ENCODE peak calls at places on chromosomes 5 and 9, in five cellular contexts. One of them, this sample, is unnamed.

GRCh38 chr5:192970-193831 is 1.9 kb downstream of the LRRC14B start:
- DNase-seq in HuH-7.5: no peak
- DNase-seq in nucleus accumbens: no peak
- DNase-seq in activated CD4-positive, alpha-beta T cell treated with anti-CD3 and anti-CD28 coated beads, Interleukin-2, amount 50 U/mL, for 1 hour: no peak
- DNase-seq in smooth muscle cell of the brain vasculature: no peak
- DNase-seq in this sample: no peak

GRCh38 chr9:136297766-136298735 is 5.8 kb downstream of the CCDC187 start:
- DNase-seq in HuH-7.5: no peak
- DNase-seq in nucleus accumbens: no peak
- DNase-seq in activated CD4-positive, alpha-beta T cell treated with anti-CD3 and anti-CD28 coated beads, Interleukin-2, amount 50 U/mL, for 1 hour: no peak
- DNase-seq in smooth muscle cell of the brain vasculature: no peak
- DNase-seq in this sample: no peak

GRCh38 chr5:127892467-127893207 is 189.4 kb downstream of the CCDC192 start:
- DNase-seq in HuH-7.5: no peak
- DNase-seq in nucleus accumbens: no peak
- DNase-seq in activated CD4-positive, alpha-beta T cell treated with anti-CD3 and anti-CD28 coated beads, Interleukin-2, amount 50 U/mL, for 1 hour: no peak
- DNase-seq in smooth muscle cell of the brain vasculature: no peak
- DNase-seq in this sample: no peak

GRCh38 chr5:132344775-132345514 is 24.6 kb upstream of the SLC22A5 start:
- DNase-seq in HuH-7.5: no peak
- DNase-seq in nucleus accumbens: no peak
- DNase-seq in activated CD4-positive, alpha-beta T cell treated with anti-CD3 and anti-CD28 coated beads, Interleukin-2, amount 50 U/mL, for 1 hour: no peak
- DNase-seq in smooth muscle cell of the brain vasculature: no peak
- DNase-seq in this sample: no peak

GRCh38 chr5:98109561-98110006 is 663.9 kb upstream of the RGMB start:
- DNase-seq in HuH-7.5: no peak
- DNase-seq in nucleus accumbens: no peak
- DNase-seq in activated CD4-positive, alpha-beta T cell treated with anti-CD3 and anti-CD28 coated beads, Interleukin-2, amount 50 U/mL, for 1 hour: no peak
- DNase-seq in smooth muscle cell of the brain vasculature: no peak
- DNase-seq in this sample: no peak

GRCh38 chr5:178364326-178364675 is 131.7 kb upstream of the PHYKPL start:
- DNase-seq in HuH-7.5: no peak
- DNase-seq in nucleus accumbens: no peak
- DNase-seq in activated CD4-positive, alpha-beta T cell treated with anti-CD3 and anti-CD28 coated beads, Interleukin-2, amount 50 U/mL, for 1 hour: no peak
- DNase-seq in smooth muscle cell of the brain vasculature: no peak
- DNase-seq in this sample: no peak

GRCh38 chr9:13628526-13628925 is 349.0 kb upstream of the MPDZ start:
- DNase-seq in HuH-7.5: no peak
- DNase-seq in nucleus accumbens: no peak
- DNase-seq in activated CD4-positive, alpha-beta T cell treated with anti-CD3 and anti-CD28 coated beads, Interleukin-2, amount 50 U/mL, for 1 hour: no peak
- DNase-seq in smooth muscle cell of the brain vasculature: no peak
- DNase-seq in this sample: no peak

GRCh38 chr5:96808541-96808828 is 740 bp upstream of the ERAP1 start:
- DNase-seq in HuH-7.5: no peak
- DNase-seq in nucleus accumbens: no peak
- DNase-seq in activated CD4-positive, alpha-beta T cell treated with anti-CD3 and anti-CD28 coated beads, Interleukin-2, amount 50 U/mL, for 1 hour: no peak
- DNase-seq in smooth muscle cell of the brain vasculature: no peak
- DNase-seq in this sample: no peak

GRCh38 chr5:142748568-142749249 is 21.5 kb upstream of the ARHGAP26 start:
- DNase-seq in HuH-7.5: no peak
- DNase-seq in nucleus accumbens: no peak
- DNase-seq in activated CD4-positive, alpha-beta T cell treated with anti-CD3 and anti-CD28 coated beads, Interleukin-2, amount 50 U/mL, for 1 hour: peak
- DNase-seq in smooth muscle cell of the brain vasculature: no peak
- DNase-seq in this sample: no peak

GRCh38 chr9:81759680-81760215 is 70.4 kb upstream of the TLE1 start:
- DNase-seq in HuH-7.5: no peak
- DNase-seq in nucleus accumbens: no peak
- DNase-seq in activated CD4-positive, alpha-beta T cell treated with anti-CD3 and anti-CD28 coated beads, Interleukin-2, amount 50 U/mL, for 1 hour: no peak
- DNase-seq in smooth muscle cell of the brain vasculature: peak
- DNase-seq in this sample: no peak

GRCh38 chr5:93579561-93580386 is 1.2 kb downstream of the NR2F1-AS1 start:
- DNase-seq in HuH-7.5: peak
- DNase-seq in nucleus accumbens: no peak
- DNase-seq in activated CD4-positive, alpha-beta T cell treated with anti-CD3 and anti-CD28 coated beads, Interleukin-2, amount 50 U/mL, for 1 hour: no peak
- DNase-seq in smooth muscle cell of the brain vasculature: peak
- DNase-seq in this sample: no peak

GRCh38 chr9:91905958-91906585 is 44.0 kb downstream of the ROR2 start:
- DNase-seq in HuH-7.5: no peak
- DNase-seq in nucleus accumbens: no peak
- DNase-seq in activated CD4-positive, alpha-beta T cell treated with anti-CD3 and anti-CD28 coated beads, Interleukin-2, amount 50 U/mL, for 1 hour: peak
- DNase-seq in smooth muscle cell of the brain vasculature: no peak
- DNase-seq in this sample: no peak

GRCh38 chr5:11928909-11929308 is 24.7 kb upstream of the CTNND2 start:
- DNase-seq in HuH-7.5: no peak
- DNase-seq in nucleus accumbens: no peak
- DNase-seq in activated CD4-positive, alpha-beta T cell treated with anti-CD3 and anti-CD28 coated beads, Interleukin-2, amount 50 U/mL, for 1 hour: no peak
- DNase-seq in smooth muscle cell of the brain vasculature: no peak
- DNase-seq in this sample: no peak

GRCh38 chr9:94802795-94803194 is 76.3 kb downstream of the AOPEP start:
- DNase-seq in HuH-7.5: no peak
- DNase-seq in nucleus accumbens: no peak
- DNase-seq in activated CD4-positive, alpha-beta T cell treated with anti-CD3 and anti-CD28 coated beads, Interleukin-2, amount 50 U/mL, for 1 hour: no peak
- DNase-seq in smooth muscle cell of the brain vasculature: no peak
- DNase-seq in this sample: no peak

GRCh38 chr9:127608104-127608966 is 3.7 kb upstream of the STXBP1 start:
- DNase-seq in HuH-7.5: peak
- DNase-seq in nucleus accumbens: peak
- DNase-seq in activated CD4-positive, alpha-beta T cell treated with anti-CD3 and anti-CD28 coated beads, Interleukin-2, amount 50 U/mL, for 1 hour: peak
- DNase-seq in smooth muscle cell of the brain vasculature: no peak
- DNase-seq in this sample: peak

GRCh38 chr9:115883467-115884329 is 269.9 kb upstream of the PAPPA start:
- DNase-seq in HuH-7.5: peak
- DNase-seq in nucleus accumbens: no peak
- DNase-seq in activated CD4-positive, alpha-beta T cell treated with anti-CD3 and anti-CD28 coated beads, Interleukin-2, amount 50 U/mL, for 1 hour: no peak
- DNase-seq in smooth muscle cell of the brain vasculature: no peak
- DNase-seq in this sample: no peak

GRCh38 chr5:76521240-76521758 is 101.9 kb downstream of the F2RL2 start:
- DNase-seq in HuH-7.5: no peak
- DNase-seq in nucleus accumbens: no peak
- DNase-seq in activated CD4-positive, alpha-beta T cell treated with anti-CD3 and anti-CD28 coated beads, Interleukin-2, amount 50 U/mL, for 1 hour: no peak
- DNase-seq in smooth muscle cell of the brain vasculature: no peak
- DNase-seq in this sample: no peak

GRCh38 chr9:107707915-107708441 is 218.4 kb upstream of the KLF4 start:
- DNase-seq in HuH-7.5: no peak
- DNase-seq in nucleus accumbens: no peak
- DNase-seq in activated CD4-positive, alpha-beta T cell treated with anti-CD3 and anti-CD28 coated beads, Interleukin-2, amount 50 U/mL, for 1 hour: no peak
- DNase-seq in smooth muscle cell of the brain vasculature: no peak
- DNase-seq in this sample: no peak

GRCh38 chr5:155697236-155697635 is 629.7 kb upstream of the SGCD start:
- DNase-seq in HuH-7.5: no peak
- DNase-seq in nucleus accumbens: no peak
- DNase-seq in activated CD4-positive, alpha-beta T cell treated with anti-CD3 and anti-CD28 coated beads, Interleukin-2, amount 50 U/mL, for 1 hour: no peak
- DNase-seq in smooth muscle cell of the brain vasculature: no peak
- DNase-seq in this sample: no peak

GRCh38 chr9:104858271-104858670 is 69.7 kb downstream of the ABCA1 start:
- DNase-seq in HuH-7.5: no peak
- DNase-seq in nucleus accumbens: no peak
- DNase-seq in activated CD4-positive, alpha-beta T cell treated with anti-CD3 and anti-CD28 coated beads, Interleukin-2, amount 50 U/mL, for 1 hour: no peak
- DNase-seq in smooth muscle cell of the brain vasculature: no peak
- DNase-seq in this sample: no peak

GRCh38 chr5:68033961-68034581 is 181.5 kb upstream of the PIK3R1 start:
- DNase-seq in HuH-7.5: no peak
- DNase-seq in nucleus accumbens: no peak
- DNase-seq in activated CD4-positive, alpha-beta T cell treated with anti-CD3 and anti-CD28 coated beads, Interleukin-2, amount 50 U/mL, for 1 hour: no peak
- DNase-seq in smooth muscle cell of the brain vasculature: peak
- DNase-seq in this sample: no peak

GRCh38 chr9:21155501-21155900 is 11.0 kb downstream of the IFNA21 start:
- DNase-seq in HuH-7.5: no peak
- DNase-seq in nucleus accumbens: no peak
- DNase-seq in activated CD4-positive, alpha-beta T cell treated with anti-CD3 and anti-CD28 coated beads, Interleukin-2, amount 50 U/mL, for 1 hour: no peak
- DNase-seq in smooth muscle cell of the brain vasculature: no peak
- DNase-seq in this sample: no peak

GRCh38 chr9:14435871-14436270 is 121.9 kb upstream of the NFIB start:
- DNase-seq in HuH-7.5: no peak
- DNase-seq in nucleus accumbens: no peak
- DNase-seq in activated CD4-positive, alpha-beta T cell treated with anti-CD3 and anti-CD28 coated beads, Interleukin-2, amount 50 U/mL, for 1 hour: no peak
- DNase-seq in smooth muscle cell of the brain vasculature: no peak
- DNase-seq in this sample: no peak

GRCh38 chr5:154221371-154221896 is 30.9 kb downstream of the GALNT10 start:
- DNase-seq in HuH-7.5: no peak
- DNase-seq in nucleus accumbens: no peak
- DNase-seq in activated CD4-positive, alpha-beta T cell treated with anti-CD3 and anti-CD28 coated beads, Interleukin-2, amount 50 U/mL, for 1 hour: peak
- DNase-seq in smooth muscle cell of the brain vasculature: peak
- DNase-seq in this sample: no peak

GRCh38 chr5:125134216-125135081 is 388.0 kb upstream of the ZNF608 start:
- DNase-seq in HuH-7.5: no peak
- DNase-seq in nucleus accumbens: no peak
- DNase-seq in activated CD4-positive, alpha-beta T cell treated with anti-CD3 and anti-CD28 coated beads, Interleukin-2, amount 50 U/mL, for 1 hour: no peak
- DNase-seq in smooth muscle cell of the brain vasculature: peak
- DNase-seq in this sample: no peak

GRCh38 chr5:36035696-36036095 is 31.0 kb downstream of the UGT3A2 start:
- DNase-seq in HuH-7.5: no peak
- DNase-seq in nucleus accumbens: no peak
- DNase-seq in activated CD4-positive, alpha-beta T cell treated with anti-CD3 and anti-CD28 coated beads, Interleukin-2, amount 50 U/mL, for 1 hour: no peak
- DNase-seq in smooth muscle cell of the brain vasculature: no peak
- DNase-seq in this sample: no peak

GRCh38 chr5:61604626-61605025 is 272.6 kb downstream of the ZSWIM6 start:
- DNase-seq in HuH-7.5: no peak
- DNase-seq in nucleus accumbens: no peak
- DNase-seq in activated CD4-positive, alpha-beta T cell treated with anti-CD3 and anti-CD28 coated beads, Interleukin-2, amount 50 U/mL, for 1 hour: no peak
- DNase-seq in smooth muscle cell of the brain vasculature: no peak
- DNase-seq in this sample: no peak

GRCh38 chr9:93096811-93097382 is 880 bp downstream of the CARD19 start:
- DNase-seq in HuH-7.5: no peak
- DNase-seq in nucleus accumbens: no peak
- DNase-seq in activated CD4-positive, alpha-beta T cell treated with anti-CD3 and anti-CD28 coated beads, Interleukin-2, amount 50 U/mL, for 1 hour: no peak
- DNase-seq in smooth muscle cell of the brain vasculature: no peak
- DNase-seq in this sample: no peak

GRCh38 chr9:95120781-95121370 is 196.6 kb downstream of the FANCC start:
- DNase-seq in HuH-7.5: no peak
- DNase-seq in nucleus accumbens: no peak
- DNase-seq in activated CD4-positive, alpha-beta T cell treated with anti-CD3 and anti-CD28 coated beads, Interleukin-2, amount 50 U/mL, for 1 hour: no peak
- DNase-seq in smooth muscle cell of the brain vasculature: no peak
- DNase-seq in this sample: no peak

GRCh38 chr9:121876658-121877271 is 216.3 kb downstream of the TTLL11 start:
- DNase-seq in HuH-7.5: no peak
- DNase-seq in nucleus accumbens: no peak
- DNase-seq in activated CD4-positive, alpha-beta T cell treated with anti-CD3 and anti-CD28 coated beads, Interleukin-2, amount 50 U/mL, for 1 hour: no peak
- DNase-seq in smooth muscle cell of the brain vasculature: no peak
- DNase-seq in this sample: no peak

GRCh38 chr9:104503440-104503839 is 623 bp upstream of the OR13F1 start:
- DNase-seq in HuH-7.5: no peak
- DNase-seq in nucleus accumbens: no peak
- DNase-seq in activated CD4-positive, alpha-beta T cell treated with anti-CD3 and anti-CD28 coated beads, Interleukin-2, amount 50 U/mL, for 1 hour: no peak
- DNase-seq in smooth muscle cell of the brain vasculature: no peak
- DNase-seq in this sample: no peak

GRCh38 chr5:160165137-160166068 is 46.2 kb upstream of the PWWP2A start:
- DNase-seq in HuH-7.5: no peak
- DNase-seq in nucleus accumbens: peak
- DNase-seq in activated CD4-positive, alpha-beta T cell treated with anti-CD3 and anti-CD28 coated beads, Interleukin-2, amount 50 U/mL, for 1 hour: no peak
- DNase-seq in smooth muscle cell of the brain vasculature: peak
- DNase-seq in this sample: peak

GRCh38 chr9:70484232-70485130 is 70.0 kb upstream of the KLF9 start:
- DNase-seq in HuH-7.5: peak
- DNase-seq in nucleus accumbens: no peak
- DNase-seq in activated CD4-positive, alpha-beta T cell treated with anti-CD3 and anti-CD28 coated beads, Interleukin-2, amount 50 U/mL, for 1 hour: no peak
- DNase-seq in smooth muscle cell of the brain vasculature: no peak
- DNase-seq in this sample: no peak

GRCh38 chr5:143782588-143783386 is 29.2 kb upstream of the HMHB1 start:
- DNase-seq in HuH-7.5: no peak
- DNase-seq in nucleus accumbens: no peak
- DNase-seq in activated CD4-positive, alpha-beta T cell treated with anti-CD3 and anti-CD28 coated beads, Interleukin-2, amount 50 U/mL, for 1 hour: no peak
- DNase-seq in smooth muscle cell of the brain vasculature: no peak
- DNase-seq in this sample: no peak